ENCODE peak calls at places on chromosomes 2 and 18, in six cellular contexts. J, T, C, Z, V and O are unnamed samples.

GRCh38 chr2:39524061-39524460 is 87.0 kb upstream of the MAP4K3 start:
- DNase-seq in Z (no peak), V (no peak), T (no peak), J (no peak), C (no peak), O (no peak)

GRCh38 chr2:205047273-205047839 is 502.1 kb downstream of the PARD3B start:
- DNase-seq in C (no peak), V (peak), Z (no peak), J (peak), T (peak), O (peak)

GRCh38 chr18:77164762-77165485 is 32.3 kb upstream of the MBP start:
- DNase-seq in V (no peak), T (no peak), Z (no peak), C (no peak), J (no peak), O (no peak)

GRCh38 chr2:200177971-200178911 is 128.3 kb upstream of the SPATS2L start:
- DNase-seq in C (peak), V (no peak), Z (no peak), J (no peak), T (peak), O (no peak)

GRCh38 chr18:80196528-80197320 is 50.6 kb downstream of the PARD6G start:
- DNase-seq in T (peak), J (no peak), Z (peak), V (no peak), C (peak), O (peak)

GRCh38 chr2:29317077-29317517 is 201.9 kb downstream of the CLIP4 start:
- DNase-seq in Z (no peak), J (no peak), C (no peak), T (no peak), V (no peak), O (no peak)

GRCh38 chr2:4898706-4899105 is 793.5 kb upstream of the SOX11 start:
- DNase-seq in Z (peak), T (peak), J (no peak), V (no peak), C (no peak), O (no peak)

GRCh38 chr18:58202406-58202730 is 158.3 kb downstream of the NEDD4L start:
- DNase-seq in Z (no peak), J (no peak), T (peak), C (peak), V (no peak), O (no peak)

GRCh38 chr2:142140434-142140845 is 9.6 kb upstream of the LRP1B start:
- DNase-seq in T (peak), Z (peak), V (no peak), J (no peak), C (peak), O (peak)

GRCh38 chr2:63589148-63589972 is 597 bp downstream of the MDH1 start:
- DNase-seq in C (no peak), J (no peak), T (peak), V (no peak), Z (peak), O (no peak)

GRCh38 chr18:67788315-67788714 is 271.8 kb upstream of the DSEL start:
- DNase-seq in T (no peak), Z (no peak), J (no peak), V (no peak), C (no peak), O (no peak)
- H2BK15ac ChIP-seq in T (no peak), Z (no peak), J (no peak), V (no peak), C (peak), O (no peak)

DNA sequence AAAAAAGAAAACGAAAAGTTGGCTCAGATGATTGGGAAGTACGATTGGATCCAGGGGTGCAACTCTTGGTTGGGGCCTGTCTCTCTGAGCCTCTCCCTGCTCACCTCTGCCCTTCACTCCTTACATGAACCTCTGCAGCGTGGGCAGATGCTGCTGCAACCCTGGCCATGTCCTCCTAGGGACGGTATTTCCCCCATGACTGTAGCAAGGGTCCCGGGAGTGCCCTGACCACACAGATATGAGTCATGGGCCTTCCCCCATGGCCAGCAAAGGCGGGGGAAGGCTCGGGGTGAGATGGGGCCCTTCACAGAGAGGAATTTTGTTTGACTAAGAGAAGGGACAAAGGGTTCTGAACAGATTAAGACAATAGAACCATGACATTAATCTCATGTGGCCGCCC is 129.0 kb downstream of the NCK2 start:
- DNase-seq in J (no peak), Z (peak), V (no peak), T (peak), C (peak), O (peak)
- H3K23ac ChIP-seq in J (no peak), Z (no peak), V (no peak), T (no peak), C (no peak), O (no peak)

DNA sequence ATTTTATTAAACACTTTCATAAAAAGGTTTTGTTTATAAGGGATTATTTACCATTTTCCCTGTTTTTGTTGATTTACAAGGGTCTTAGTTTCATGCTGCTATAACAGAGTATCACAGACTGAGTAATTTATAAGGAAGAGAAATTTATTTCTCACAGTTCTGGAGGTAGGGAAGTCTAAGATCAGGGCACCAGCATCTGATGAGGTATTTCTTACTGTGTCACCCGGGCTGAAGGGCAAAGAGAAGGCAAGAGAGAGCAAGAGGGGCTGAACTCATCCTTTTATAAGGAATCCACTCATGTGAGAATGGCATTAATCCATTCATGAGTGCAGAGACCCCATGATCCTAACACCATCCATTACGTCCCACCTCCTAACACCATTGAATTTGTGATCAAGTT is 160.0 kb upstream of the SLC39A10 start:
- DNase-seq in V (no peak), T (no peak), J (no peak), C (no peak), Z (no peak), O (no peak)
- H2AK5ac ChIP-seq in V (no peak), T (no peak), J (no peak), C (no peak), Z (no peak), O (no peak)

DNA sequence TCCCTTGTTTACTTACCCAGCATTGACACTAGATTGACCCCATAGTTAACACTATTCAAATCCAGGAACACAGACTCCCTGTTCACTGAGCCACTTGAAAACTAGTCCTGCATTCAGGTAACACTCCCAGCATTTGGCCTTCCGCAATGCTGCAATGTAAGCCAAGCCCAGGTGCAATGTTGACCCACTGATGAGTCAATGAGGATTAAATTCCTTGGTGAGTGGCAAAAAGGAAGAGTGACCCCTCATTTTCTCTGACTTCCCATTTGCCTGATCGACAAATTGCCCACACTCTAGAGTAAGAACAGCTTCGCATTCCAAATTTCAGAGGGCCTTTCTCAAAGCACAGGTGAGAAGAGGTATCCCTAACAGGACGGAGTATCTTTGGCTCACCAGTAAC is 251.9 kb downstream of the FBXO15 start:
- DNase-seq in V (no peak), J (peak), C (no peak), T (peak), Z (no peak), O (no peak)
- H2BK15ac ChIP-seq in V (no peak), J (no peak), C (no peak), T (no peak), Z (no peak), O (no peak)

GRCh38 chr18:63564021-63564420 is 21.9 kb downstream of the SERPINB12 start:
- DNase-seq in C (no peak), J (no peak), T (no peak), V (no peak), Z (no peak), O (no peak)
- H3K23ac ChIP-seq in C (no peak), J (no peak), T (no peak), V (no peak), Z (no peak), O (no peak)